ENCODE peak calls at places on chromosomes 2 and 18, in nine cellular contexts. O is activated T-helper 17 cell treated with anti-CD3 and anti-CD28 coated beads, Interleukin-2, amount 50 U/mL, for 72 hours; G is mucosa of descending colon; U is left ventricle myocardium superior; Z is foreskin keratinocyte; F is Right ventricle myocardium superior; B is naive thymus-derived CD8-positive, alpha-beta T cell; K is activated CD8-positive, alpha-beta T cell treated with anti-CD3 and anti-CD28 coated beads for 36 hours; T is T-helper 17 cell. H is an unnamed sample.

GRCh38 chr2:139293992-139294548 is 513.9 kb upstream of the NXPH2 start:
- ATAC-seq in O (no peak), G (peak), U (no peak), Z (no peak), F (no peak), B (no peak), K (no peak), T (no peak), H (peak)

GRCh38 chr2:105888625-105889024 is 143.9 kb downstream of the NCK2 start:
- ATAC-seq in O (peak), G (peak), U (no peak), Z (peak), F (no peak), B (peak), K (peak), T (peak), H (no peak)

GRCh38 chr2:169799555-169799954 is 884 bp downstream of the SSB start:
- ATAC-seq in O (peak), G (peak), U (no peak), Z (no peak), F (no peak), B (peak), K (peak), T (no peak), H (peak)

GRCh38 chr2:176614930-176615329 is 345.7 kb downstream of the MTX2 start:
- ATAC-seq in O (no peak), G (no peak), U (peak), Z (no peak), F (peak), B (no peak), K (no peak), T (no peak), H (no peak)

GRCh38 chr2:148887349-148888002 is 12.4 kb downstream of the KIF5C start:
- ATAC-seq in O (peak), G (no peak), U (no peak), Z (no peak), F (no peak), B (peak), K (peak), T (peak), H (peak)

GRCh38 chr2:161123531-161124030 is 36.6 kb upstream of the TANK start:
- ATAC-seq in O (peak), G (peak), U (no peak), Z (peak), F (peak), B (no peak), K (no peak), T (no peak), H (no peak)

GRCh38 chr2:85255813-85256581 is 71.8 kb downstream of the TGOLN2 start:
- ATAC-seq in O (no peak), G (peak), U (peak), Z (peak), F (peak), B (no peak), K (no peak), T (no peak), H (peak)

GRCh38 chr2:238863749-238864206 is 15.9 kb downstream of the TWIST2 start:
- ATAC-seq in O (no peak), G (no peak), U (peak), Z (no peak), F (peak), B (no peak), K (no peak), T (no peak), H (peak)

GRCh38 chr2:24792542-24792873 is 683 bp downstream of the PTRHD1 start:
- ATAC-seq in O (no peak), G (no peak), U (no peak), Z (no peak), F (no peak), B (no peak), K (no peak), T (no peak), H (no peak)

GRCh38 chr2:239602290-239603282 is 201.8 kb upstream of the HDAC4 start:
- ATAC-seq in O (peak), G (peak), U (no peak), Z (no peak), F (no peak), B (no peak), K (no peak), T (peak), H (no peak)

GRCh38 chr18:35122586-35123224 is 81.5 kb downstream of the MAPRE2 start:
- ATAC-seq in O (no peak), G (peak), U (peak), Z (peak), F (peak), B (peak), K (peak), T (peak), H (peak)

GRCh38 chr18:42306208-42306980 is 351.4 kb downstream of the PIK3C3 start:
- ATAC-seq in O (no peak), G (no peak), U (no peak), Z (peak), F (no peak), B (no peak), K (no peak), T (no peak), H (no peak)

GRCh38 chr18:53541924-53542323 is 682.5 kb downstream of the MBD2 start:
- ATAC-seq in O (no peak), G (no peak), U (no peak), Z (no peak), F (no peak), B (no peak), K (no peak), T (no peak), H (no peak)